ENCODE peak calls at places on chromosomes 11 and 22, in nine cellular contexts. H, P, Y, X, D, Q, T, S and I are unnamed samples.

GRCh38 chr11:64787526-64788320 is 9.4 kb upstream of the SF1 start:
- DNase-seq in H (peak; percentile 76), P (no peak), Y (peak; percentile 63), X (peak; percentile 83), D (peak; percentile 54), Q (no peak), T (peak; percentile 63), S (no peak), I (peak; percentile 75)

GRCh38 chr11:100637706-100638105 is 49.4 kb upstream of the ARHGAP42 start:
- DNase-seq in H (no peak), P (peak; percentile 90), Y (no peak), X (no peak), D (no peak), Q (no peak), T (no peak), S (no peak), I (no peak)

GRCh38 chr22:27273386-27273785 is 528.2 kb downstream of the MN1 start:
- DNase-seq in H (no peak), P (peak; percentile 5), Y (no peak), X (no peak), D (no peak), Q (no peak), T (no peak), S (no peak), I (no peak)

GRCh38 chr11:44916797-44917196 is 33.9 kb downstream of the TP53I11 start:
- DNase-seq in H (no peak), P (no peak), Y (no peak), X (no peak), D (no peak), Q (no peak), T (no peak), S (no peak), I (no peak)

GRCh38 chr22:44247923-44248892 is 64.5 kb downstream of the SHISAL1 start:
- DNase-seq in H (no peak), P (no peak), Y (no peak), X (no peak), D (no peak), Q (no peak), T (no peak), S (no peak), I (no peak)

GRCh38 chr11:126613272-126613671 is 257.8 kb downstream of the ST3GAL4 start:
- DNase-seq in H (no peak), P (no peak), Y (no peak), X (no peak), D (no peak), Q (no peak), T (no peak), S (no peak), I (no peak)

GRCh38 chr11:118045191-118045590 is 31.7 kb upstream of the TMPRSS4 start:
- DNase-seq in H (no peak), P (peak; percentile 30), Y (peak; percentile 37), X (no peak), D (no peak), Q (no peak), T (no peak), S (no peak), I (no peak)

GRCh38 chr11:70761094-70761905 is 363.0 kb downstream of the CTTN start:
- DNase-seq in H (no peak), P (no peak), Y (no peak), X (no peak), D (no peak), Q (no peak), T (no peak), S (no peak), I (no peak)

GRCh38 chr11:92941676-92942571 is 27.5 kb upstream of the MTNR1B start:
- DNase-seq in H (no peak), P (no peak), Y (no peak), X (no peak), D (peak; percentile 43), Q (no peak), T (peak; percentile 33), S (no peak), I (no peak)

GRCh38 chr11:69385832-69386415 is 92.0 kb downstream of the MYEOV start:
- DNase-seq in H (no peak), P (no peak), Y (no peak), X (no peak), D (no peak), Q (peak; percentile 29), T (no peak), S (no peak), I (peak; percentile 38)

GRCh38 chr22:18954333-18954732 is 18.2 kb upstream of the PRODH start:
- DNase-seq in H (peak; percentile 87), P (peak; percentile 31), Y (peak; percentile 61), X (peak; percentile 72), D (peak; percentile 34), Q (peak; percentile 80), T (peak; percentile 57), S (no peak), I (peak; percentile 88)

GRCh38 chr22:50507421-50507990 is at the start of gene LMF2:
- DNase-seq in H (no peak), P (no peak), Y (peak; percentile 91), X (peak; percentile 94), D (no peak), Q (peak; percentile 92), T (peak; percentile 90), S (peak; percentile 93), I (no peak)

GRCh38 chr22:26907366-26907765 is 250.0 kb downstream of the MIAT start:
- DNase-seq in H (no peak), P (no peak), Y (no peak), X (no peak), D (no peak), Q (no peak), T (no peak), S (no peak), I (no peak)

GRCh38 chr22:46004105-46004866 is 27.3 kb upstream of the WNT7B start:
- DNase-seq in H (no peak), P (no peak), Y (no peak), X (peak; percentile 66), D (no peak), Q (no peak), T (no peak), S (no peak), I (no peak)

GRCh38 chr22:25453557-25453956 is 110.9 kb upstream of the GRK3 start:
- DNase-seq in H (no peak), P (no peak), Y (peak; percentile 48), X (no peak), D (no peak), Q (no peak), T (no peak), S (no peak), I (no peak)

GRCh38 chr22:37160037-37160436 is 10.3 kb upstream of the IL2RB start:
- DNase-seq in H (no peak), P (no peak), Y (no peak), X (no peak), D (no peak), Q (no peak), T (no peak), S (no peak), I (no peak)

GRCh38 chr11:27914080-27914479 is 193.9 kb downstream of the KIF18A start:
- DNase-seq in H (no peak), P (no peak), Y (no peak), X (no peak), D (peak; percentile 57), Q (no peak), T (no peak), S (no peak), I (no peak)

GRCh38 chr11:6431861-6432260 is 8.9 kb downstream of the HPX start:
- DNase-seq in H (no peak), P (no peak), Y (no peak), X (no peak), D (peak; percentile 41), Q (no peak), T (no peak), S (no peak), I (peak; percentile 94)

GRCh38 chr22:24592846-24593809 is at the start of gene LRRC75B:
- DNase-seq in H (peak; percentile 89), P (peak; percentile 59), Y (peak; percentile 55), X (peak; percentile 97), D (peak; percentile 85), Q (peak; percentile 98), T (no peak), S (no peak), I (peak; percentile 97)

GRCh38 chr22:26534166-26534855 is 22.0 kb upstream of the TFIP11 start:
- DNase-seq in H (no peak), P (no peak), Y (no peak), X (no peak), D (no peak), Q (no peak), T (peak; percentile 59), S (no peak), I (no peak)

GRCh38 chr22:30385913-30386312 is 1.3 kb downstream of the RNF215 start:
- DNase-seq in H (no peak), P (no peak), Y (no peak), X (no peak), D (no peak), Q (no peak), T (no peak), S (no peak), I (no peak)

GRCh38 chr11:71484248-71485062 is 31.5 kb downstream of the NADSYN1 start:
- DNase-seq in H (no peak), P (no peak), Y (no peak), X (peak; percentile 40), D (no peak), Q (no peak), T (no peak), S (no peak), I (no peak)

GRCh38 chr11:123559418-123559817 is 95.0 kb downstream of the SCN3B start:
- DNase-seq in H (no peak), P (peak; percentile 39), Y (no peak), X (no peak), D (peak; percentile 45), Q (no peak), T (no peak), S (no peak), I (no peak)

GRCh38 chr11:2812371-2812991 is 73.1 kb downstream of the CDKN1C start:
- DNase-seq in H (no peak), P (no peak), Y (no peak), X (peak; percentile 81), D (no peak), Q (no peak), T (no peak), S (no peak), I (no peak)

GRCh38 chr11:75714211-75714610 is 3.4 kb upstream of the MOGAT2 start:
- DNase-seq in H (no peak), P (no peak), Y (no peak), X (no peak), D (no peak), Q (no peak), T (no peak), S (no peak), I (no peak)

GRCh38 chr11:69911310-69912160 is 92.3 kb upstream of the FGF3 start:
- DNase-seq in H (no peak), P (no peak), Y (no peak), X (peak; percentile 60), D (no peak), Q (no peak), T (no peak), S (no peak), I (peak; percentile 52)

GRCh38 chr11:61281581-61282250 is 13.4 kb downstream of the VWCE start:
- DNase-seq in H (peak; percentile 91), P (no peak), Y (peak; percentile 29), X (peak; percentile 71), D (peak; percentile 53), Q (no peak), T (peak; percentile 39), S (no peak), I (peak; percentile 90)

GRCh38 chr22:22094921-22095320 is 112.3 kb upstream of the TOP3B start:
- DNase-seq in H (no peak), P (no peak), Y (no peak), X (no peak), D (no peak), Q (no peak), T (no peak), S (no peak), I (no peak)

GRCh38 chr22:20412474-20413216 is 18.7 kb downstream of the ZNF74 start:
- DNase-seq in H (no peak), P (no peak), Y (no peak), X (peak; percentile 20), D (no peak), Q (no peak), T (no peak), S (no peak), I (no peak)

GRCh38 chr11:13152736-13153541 is 124.7 kb upstream of the BMAL1 start:
- DNase-seq in H (no peak), P (no peak), Y (no peak), X (no peak), D (peak; percentile 31), Q (no peak), T (no peak), S (no peak), I (no peak)

GRCh38 chr11:117828641-117829368 is 4.3 kb upstream of the FXYD2 start:
- DNase-seq in H (peak; percentile 25), P (peak; percentile 29), Y (peak; percentile 92), X (peak; percentile 84), D (peak; percentile 68), Q (peak; percentile 39), T (no peak), S (peak; percentile 88), I (peak; percentile 96)